ENCODE peak calls at places on chromosomes 11 and 22, in ten cellular contexts. One of them, this sample, is unnamed.

GRCh38 chr11:405323-405975 is 9.3 kb downstream of the SIGIRR start:
- DNase-seq in endodermal cell: no peak
- DNase-seq in heart left ventricle: peak; percentile 37
- DNase-seq in endothelial cell of umbilical vein: no peak
- DNase-seq in lower lobe of right lung: peak; percentile 60
- DNase-seq in CD8-positive, alpha-beta T cell: no peak
- DNase-seq in kidney: peak; percentile 78
- DNase-seq in left lung: peak; percentile 34
- DNase-seq in psoas muscle: peak; percentile 82
- DNase-seq in PC-9: no peak
- DNase-seq in this sample: no peak

GRCh38 chr22:35684270-35684700 is 33.4 kb upstream of the APOL5 start:
- DNase-seq in PC-9: no peak
- DNase-seq in CD8-positive, alpha-beta T cell: no peak
- DNase-seq in heart left ventricle: peak; percentile 26
- DNase-seq in endodermal cell: peak; percentile 75
- DNase-seq in left lung: no peak
- DNase-seq in lower lobe of right lung: no peak
- DNase-seq in kidney: no peak
- DNase-seq in psoas muscle: no peak
- DNase-seq in endothelial cell of umbilical vein: peak; percentile 34
- DNase-seq in this sample: no peak

GRCh38 chr11:4092031-4092430 is 2.6 kb upstream of the RRM1 start:
- DNase-seq in left lung: no peak
- DNase-seq in lower lobe of right lung: no peak
- DNase-seq in endodermal cell: no peak
- DNase-seq in endothelial cell of umbilical vein: no peak
- DNase-seq in kidney: no peak
- DNase-seq in psoas muscle: no peak
- DNase-seq in PC-9: no peak
- DNase-seq in heart left ventricle: no peak
- DNase-seq in CD8-positive, alpha-beta T cell: no peak
- DNase-seq in this sample: no peak

GRCh38 chr11:69213315-69213714 is 57.6 kb downstream of the SMIM38 start:
- DNase-seq in psoas muscle: no peak
- DNase-seq in lower lobe of right lung: no peak
- DNase-seq in kidney: no peak
- DNase-seq in CD8-positive, alpha-beta T cell: no peak
- DNase-seq in PC-9: no peak
- DNase-seq in heart left ventricle: no peak
- DNase-seq in endothelial cell of umbilical vein: no peak
- DNase-seq in endodermal cell: peak; percentile 20
- DNase-seq in left lung: no peak
- DNase-seq in this sample: no peak

GRCh38 chr22:49703990-49704344 is 123.7 kb downstream of the BRD1 start:
- DNase-seq in endothelial cell of umbilical vein: no peak
- DNase-seq in endodermal cell: no peak
- DNase-seq in CD8-positive, alpha-beta T cell: no peak
- DNase-seq in kidney: no peak
- DNase-seq in left lung: no peak
- DNase-seq in heart left ventricle: no peak
- DNase-seq in PC-9: no peak
- DNase-seq in psoas muscle: no peak
- DNase-seq in lower lobe of right lung: no peak
- DNase-seq in this sample: no peak

GRCh38 chr11:116148056-116148455 is 624.7 kb downstream of the BUD13 start:
- DNase-seq in endothelial cell of umbilical vein: no peak
- DNase-seq in PC-9: no peak
- DNase-seq in lower lobe of right lung: no peak
- DNase-seq in heart left ventricle: no peak
- DNase-seq in CD8-positive, alpha-beta T cell: no peak
- DNase-seq in psoas muscle: no peak
- DNase-seq in endodermal cell: peak; percentile 83
- DNase-seq in kidney: no peak
- DNase-seq in left lung: no peak
- DNase-seq in this sample: no peak

GRCh38 chr11:113282898-113283297 is 31.5 kb upstream of the TTC12 start:
- DNase-seq in lower lobe of right lung: no peak
- DNase-seq in psoas muscle: no peak
- DNase-seq in endodermal cell: no peak
- DNase-seq in CD8-positive, alpha-beta T cell: no peak
- DNase-seq in kidney: no peak
- DNase-seq in heart left ventricle: no peak
- DNase-seq in endothelial cell of umbilical vein: no peak
- DNase-seq in left lung: no peak
- DNase-seq in PC-9: no peak
- DNase-seq in this sample: no peak

GRCh38 chr22:50506611-50507420 is 686 bp downstream of the LMF2 start:
- DNase-seq in lower lobe of right lung: peak; percentile 61
- DNase-seq in left lung: peak; percentile 54
- DNase-seq in kidney: no peak
- DNase-seq in PC-9: no peak
- DNase-seq in CD8-positive, alpha-beta T cell: peak; percentile 62
- DNase-seq in psoas muscle: peak; percentile 61
- DNase-seq in endodermal cell: peak; percentile 64
- DNase-seq in heart left ventricle: no peak
- DNase-seq in endothelial cell of umbilical vein: no peak
- DNase-seq in this sample: no peak

GRCh38 chr22:27581688-27582087 is 219.9 kb downstream of the MN1 start:
- DNase-seq in endothelial cell of umbilical vein: no peak
- DNase-seq in CD8-positive, alpha-beta T cell: no peak
- DNase-seq in left lung: peak; percentile 73
- DNase-seq in heart left ventricle: peak; percentile 86
- DNase-seq in psoas muscle: peak; percentile 89
- DNase-seq in lower lobe of right lung: peak; percentile 64
- DNase-seq in PC-9: no peak
- DNase-seq in endodermal cell: no peak
- DNase-seq in kidney: peak; percentile 85
- DNase-seq in this sample: no peak

GRCh38 chr22:24424001-24424900 is 3.1 kb upstream of the ADORA2A start:
- DNase-seq in kidney: peak; percentile 78
- DNase-seq in endodermal cell: peak; percentile 79
- DNase-seq in heart left ventricle: no peak
- DNase-seq in CD8-positive, alpha-beta T cell: peak; percentile 71
- DNase-seq in lower lobe of right lung: peak; percentile 62
- DNase-seq in left lung: no peak
- DNase-seq in PC-9: peak; percentile 16
- DNase-seq in psoas muscle: peak; percentile 59
- DNase-seq in endothelial cell of umbilical vein: no peak
- DNase-seq in this sample: no peak

GRCh38 chr11:45872513-45873356 is 12.7 kb upstream of the MAPK8IP1 start:
- DNase-seq in lower lobe of right lung: no peak
- DNase-seq in psoas muscle: peak; percentile 66
- DNase-seq in heart left ventricle: no peak
- DNase-seq in CD8-positive, alpha-beta T cell: peak; percentile 52
- DNase-seq in endothelial cell of umbilical vein: peak; percentile 57
- DNase-seq in kidney: no peak
- DNase-seq in endodermal cell: peak; percentile 95
- DNase-seq in PC-9: peak; percentile 69
- DNase-seq in left lung: no peak
- DNase-seq in this sample: peak; percentile 68

GRCh38 chr11:15865212-15865987 is 490.9 kb downstream of the SOX6 start:
- DNase-seq in left lung: no peak
- DNase-seq in lower lobe of right lung: no peak
- DNase-seq in kidney: no peak
- DNase-seq in heart left ventricle: no peak
- DNase-seq in CD8-positive, alpha-beta T cell: no peak
- DNase-seq in PC-9: peak; percentile 32
- DNase-seq in endodermal cell: peak; percentile 33
- DNase-seq in psoas muscle: no peak
- DNase-seq in endothelial cell of umbilical vein: no peak
- DNase-seq in this sample: no peak

GRCh38 chr11:44104472-44105294 is 9.2 kb downstream of the EXT2 start:
- DNase-seq in psoas muscle: no peak
- DNase-seq in endodermal cell: peak; percentile 73
- DNase-seq in lower lobe of right lung: no peak
- DNase-seq in endothelial cell of umbilical vein: no peak
- DNase-seq in CD8-positive, alpha-beta T cell: no peak
- DNase-seq in heart left ventricle: no peak
- DNase-seq in left lung: no peak
- DNase-seq in kidney: no peak
- DNase-seq in PC-9: no peak
- DNase-seq in this sample: peak; percentile 6
- H3K9me3 ChIP-seq in psoas muscle: no peaks in the 10 kb centered on the region
- H3K9me3 ChIP-seq in endodermal cell: no peaks in the 10 kb centered on the region
- H3K9me3 ChIP-seq in lower lobe of right lung: no peaks in the 10 kb centered on the region
- H3K9me3 ChIP-seq in endothelial cell of umbilical vein: no peaks in the 10 kb centered on the region
- H3K9me3 ChIP-seq in CD8-positive, alpha-beta T cell: no peaks in the 10 kb centered on the region
- H3K9me3 ChIP-seq in heart left ventricle: no peaks in the 10 kb centered on the region
- H3K9me3 ChIP-seq in left lung: no peaks in the 10 kb centered on the region
- H3K9me3 ChIP-seq in kidney: no peaks in the 10 kb centered on the region
- H3K9me3 ChIP-seq in PC-9: no peaks in the 10 kb centered on the region
- H3K9me3 ChIP-seq in this sample: no peaks in the 10 kb centered on the region

DNA sequence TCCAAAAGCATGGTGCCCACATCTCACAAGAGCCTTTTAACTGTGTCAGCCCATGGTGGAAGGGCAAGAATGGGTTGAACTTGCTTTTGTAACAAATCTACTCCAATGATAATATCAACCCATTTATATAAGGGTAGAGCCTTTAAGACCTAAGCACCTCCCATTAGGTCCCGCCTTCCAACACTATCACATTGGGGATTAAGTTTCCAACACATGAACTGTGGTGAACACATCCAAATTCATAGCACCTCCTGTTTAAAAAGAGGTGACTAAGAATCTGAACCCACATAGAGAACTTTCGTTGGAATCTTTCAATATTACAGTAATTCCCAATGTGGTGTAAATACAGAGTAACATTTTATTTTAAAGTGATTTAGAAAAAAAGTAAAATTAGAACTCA is 9.2 kb upstream of the CNTF start:
- DNase-seq in heart left ventricle: no peak
- DNase-seq in left lung: no peak
- DNase-seq in CD8-positive, alpha-beta T cell: no peak
- DNase-seq in kidney: no peak
- DNase-seq in PC-9: no peak
- DNase-seq in endodermal cell: no peak
- DNase-seq in psoas muscle: no peak
- DNase-seq in lower lobe of right lung: no peak
- DNase-seq in endothelial cell of umbilical vein: no peak
- DNase-seq in this sample: no peak
- TF ChIP-seq CTCF in heart left ventricle: no peak
- TF ChIP-seq CTCF in left lung: no peak
- TF ChIP-seq CTCF in CD8-positive, alpha-beta T cell: no peak
- TF ChIP-seq CTCF in kidney: no peak
- TF ChIP-seq CTCF in PC-9: no peak
- TF ChIP-seq CTCF in endodermal cell: no peak
- TF ChIP-seq CTCF in psoas muscle: no peak
- TF ChIP-seq CTCF in lower lobe of right lung: no peak
- TF ChIP-seq CTCF in endothelial cell of umbilical vein: no peak
- TF ChIP-seq CTCF in this sample: no peak

GRCh38 chr22:19336133-19337075 is 44.9 kb upstream of the CLTCL1 start:
- DNase-seq in endodermal cell: no peak
- DNase-seq in heart left ventricle: no peak
- DNase-seq in PC-9: no peak
- DNase-seq in CD8-positive, alpha-beta T cell: no peak
- DNase-seq in endothelial cell of umbilical vein: no peak
- DNase-seq in lower lobe of right lung: no peak
- DNase-seq in kidney: no peak
- DNase-seq in psoas muscle: no peak
- DNase-seq in left lung: no peak
- DNase-seq in this sample: no peak

GRCh38 chr22:19341500-19341899 is 50.0 kb upstream of the CLTCL1 start:
- DNase-seq in lower lobe of right lung: no peak
- DNase-seq in CD8-positive, alpha-beta T cell: no peak
- DNase-seq in endodermal cell: no peak
- DNase-seq in kidney: no peak
- DNase-seq in PC-9: no peak
- DNase-seq in psoas muscle: no peak
- DNase-seq in endothelial cell of umbilical vein: no peak
- DNase-seq in heart left ventricle: no peak
- DNase-seq in left lung: no peak
- DNase-seq in this sample: no peak

GRCh38 chr22:19331474-19331873 is 40.0 kb upstream of the CLTCL1 start:
- DNase-seq in CD8-positive, alpha-beta T cell: no peak
- DNase-seq in endothelial cell of umbilical vein: no peak
- DNase-seq in psoas muscle: no peak
- DNase-seq in left lung: no peak
- DNase-seq in lower lobe of right lung: no peak
- DNase-seq in heart left ventricle: no peak
- DNase-seq in endodermal cell: no peak
- DNase-seq in PC-9: no peak
- DNase-seq in kidney: no peak
- DNase-seq in this sample: no peak

GRCh38 chr22:19331975-19332374 is 40.5 kb upstream of the CLTCL1 start:
- DNase-seq in lower lobe of right lung: no peak
- DNase-seq in psoas muscle: no peak
- DNase-seq in CD8-positive, alpha-beta T cell: no peak
- DNase-seq in endodermal cell: no peak
- DNase-seq in endothelial cell of umbilical vein: no peak
- DNase-seq in kidney: no peak
- DNase-seq in left lung: no peak
- DNase-seq in heart left ventricle: no peak
- DNase-seq in PC-9: no peak
- DNase-seq in this sample: no peak

GRCh38 chr22:19337137-19337536 is 45.6 kb upstream of the CLTCL1 start:
- DNase-seq in lower lobe of right lung: no peak
- DNase-seq in endodermal cell: no peak
- DNase-seq in CD8-positive, alpha-beta T cell: no peak
- DNase-seq in kidney: no peak
- DNase-seq in left lung: no peak
- DNase-seq in endothelial cell of umbilical vein: no peak
- DNase-seq in PC-9: no peak
- DNase-seq in heart left ventricle: no peak
- DNase-seq in psoas muscle: no peak
- DNase-seq in this sample: no peak
- H3K9me3 ChIP-seq in lower lobe of right lung: peaks cover 35% of the 10 kb centered on the region
- H3K9me3 ChIP-seq in endodermal cell: peaks cover 68% of the 10 kb centered on the region
- H3K9me3 ChIP-seq in CD8-positive, alpha-beta T cell: peaks cover 4% of the 10 kb centered on the region
- H3K9me3 ChIP-seq in kidney: no peaks in the 10 kb centered on the region
- H3K9me3 ChIP-seq in left lung: peaks cover 43% of the 10 kb centered on the region
- H3K9me3 ChIP-seq in endothelial cell of umbilical vein: no peaks in the 10 kb centered on the region
- H3K9me3 ChIP-seq in PC-9: no peaks in the 10 kb centered on the region
- H3K9me3 ChIP-seq in heart left ventricle: no peaks in the 10 kb centered on the region
- H3K9me3 ChIP-seq in psoas muscle: peaks cover 33% of the 10 kb centered on the region
- H3K9me3 ChIP-seq in this sample: peaks cover 7% of the 10 kb centered on the region

DNA sequence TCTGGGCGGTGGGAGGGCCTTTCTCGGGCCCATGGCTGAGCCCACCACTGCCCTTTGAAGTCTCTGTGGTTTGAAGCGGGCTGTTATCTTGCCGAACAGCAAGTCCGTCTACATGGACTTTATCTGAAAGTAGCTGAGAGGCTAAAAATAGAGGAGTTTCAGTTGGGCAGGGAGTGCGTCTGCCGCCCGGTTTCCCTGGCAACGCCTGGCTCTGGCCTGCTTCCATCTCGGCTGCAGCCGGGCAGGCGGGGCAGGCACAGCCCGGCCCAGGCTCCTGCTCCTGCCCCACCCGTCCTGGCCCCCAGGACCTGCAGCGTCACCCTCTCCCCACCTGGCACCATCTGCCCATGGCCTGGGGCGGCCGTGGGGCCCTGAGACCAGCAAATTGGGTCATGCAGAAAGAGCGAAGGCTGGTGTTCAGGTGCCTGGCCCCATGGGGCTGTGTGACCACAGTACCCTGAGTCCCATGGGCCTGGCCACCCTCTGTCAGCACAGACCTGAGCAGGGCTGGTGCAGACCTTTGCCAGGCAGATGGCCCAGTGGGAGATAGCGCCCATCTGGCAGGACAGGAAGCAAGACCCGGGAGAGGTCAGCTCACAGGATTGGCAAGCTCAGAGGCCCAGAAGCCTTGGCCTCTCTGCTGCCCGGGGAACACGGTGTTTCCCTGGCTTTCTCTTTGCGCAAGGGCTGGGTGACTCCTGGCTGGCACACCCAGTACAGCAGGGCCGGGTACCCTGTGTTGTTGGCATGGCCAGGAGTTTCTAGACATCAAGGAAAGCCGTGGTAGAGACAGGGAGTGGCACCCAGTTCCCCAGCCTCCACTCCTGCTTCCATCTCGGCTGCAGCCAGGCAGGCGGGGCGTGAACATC is 79.1 kb upstream of the KCNQ1OT1 start:
- DNase-seq in lower lobe of right lung: peak; percentile 84
- DNase-seq in left lung: peak; percentile 82
- DNase-seq in endodermal cell: peak; percentile 35
- DNase-seq in kidney: peak; percentile 93
- DNase-seq in psoas muscle: peak; percentile 90
- DNase-seq in CD8-positive, alpha-beta T cell: peak; percentile 45
- DNase-seq in endothelial cell of umbilical vein: peak; percentile 41
- DNase-seq in PC-9: peak; percentile 84
- DNase-seq in heart left ventricle: peak; percentile 80
- DNase-seq in this sample: peak; percentile 39
- TF ChIP-seq CTCF in lower lobe of right lung: peak; percentile 39
- TF ChIP-seq CTCF in left lung: no peak
- TF ChIP-seq CTCF in endodermal cell: no peak
- TF ChIP-seq CTCF in kidney: peak; percentile 34
- TF ChIP-seq CTCF in psoas muscle: peak; percentile 21
- TF ChIP-seq CTCF in CD8-positive, alpha-beta T cell: no peak
- TF ChIP-seq CTCF in endothelial cell of umbilical vein: no peak
- TF ChIP-seq CTCF in PC-9: no peak
- TF ChIP-seq CTCF in heart left ventricle: peak; percentile 46
- TF ChIP-seq CTCF in this sample: no peak

This sample was measured in A549.